ENCODE peak calls at places on chromosome 10, in nine cellular contexts. W is stomach, I is gastrocnemius medialis, T is body of pancreas, A is A549, H is transverse colon, V is heart left ventricle, L is uterus, R is prostate gland. P is an unnamed sample.

GRCh38 chr10:29804025-29804852 is 169.5 kb upstream of the SVIL start:
- DNase-seq in W (peak), I (peak), T (peak), A (peak), H (peak), V (no peak), L (peak), R (peak), P (peak)

GRCh38 chr10:17835688-17836087 is 26.5 kb downstream of the MRC1 start:
- DNase-seq in W (no peak), I (no peak), T (no peak), A (peak), H (no peak), V (no peak), L (no peak), R (no peak), P (no peak)

GRCh38 chr10:23439452-23439919 is 611 bp downstream of the OTUD1 start:
- DNase-seq in W (no peak), I (no peak), T (peak), A (peak), H (no peak), V (no peak), L (peak), R (peak), P (peak)

GRCh38 chr10:31595992-31596391 is 277.0 kb downstream of the ZEB1 start:
- DNase-seq in W (no peak), I (no peak), T (no peak), A (no peak), H (no peak), V (no peak), L (no peak), R (no peak), P (no peak)

GRCh38 chr10:89702121-89702480 is 711 bp downstream of the KIF20B start:
- DNase-seq in W (no peak), I (no peak), T (no peak), A (peak), H (no peak), V (no peak), L (no peak), R (no peak), P (no peak)

GRCh38 chr10:86663576-86664369 is 4.5 kb upstream of the LDB3 start:
- DNase-seq in W (no peak), I (peak), T (no peak), A (no peak), H (no peak), V (no peak), L (no peak), R (no peak), P (no peak)

GRCh38 chr10:60797200-60797599 is 18.9 kb downstream of the CDK1 start:
- DNase-seq in W (no peak), I (no peak), T (no peak), A (no peak), H (no peak), V (no peak), L (no peak), R (no peak), P (no peak)

GRCh38 chr10:52491246-52492000 is 177.3 kb downstream of the DKK1 start:
- DNase-seq in W (no peak), I (no peak), T (no peak), A (no peak), H (no peak), V (no peak), L (no peak), R (no peak), P (no peak)

GRCh38 chr10:131728829-131729228 is 172.0 kb upstream of the PPP2R2D start:
- DNase-seq in W (peak), I (no peak), T (no peak), A (no peak), H (no peak), V (no peak), L (no peak), R (no peak), P (no peak)

GRCh38 chr10:45646384-45647050 is 26.1 kb downstream of the ZFAND4 start:
- DNase-seq in W (no peak), I (no peak), T (no peak), A (no peak), H (no peak), V (no peak), L (no peak), R (no peak), P (no peak)

GRCh38 chr10:5442990-5443370 is 30.6 kb downstream of the NET1 start:
- DNase-seq in W (no peak), I (no peak), T (no peak), A (no peak), H (no peak), V (no peak), L (no peak), R (no peak), P (no peak)

GRCh38 chr10:116696919-116697318 is 45.4 kb downstream of the HSPA12A start:
- DNase-seq in W (no peak), I (no peak), T (no peak), A (no peak), H (no peak), V (no peak), L (no peak), R (no peak), P (no peak)

GRCh38 chr10:35056686-35057085 is 33.5 kb downstream of the CUL2 start:
- DNase-seq in W (no peak), I (no peak), T (no peak), A (no peak), H (no peak), V (no peak), L (no peak), R (no peak), P (no peak)

GRCh38 chr10:29297678-29298077 is 8.8 kb downstream of the LYZL1 start:
- DNase-seq in W (no peak), I (no peak), T (no peak), A (no peak), H (no peak), V (no peak), L (no peak), R (no peak), P (no peak)

GRCh38 chr10:120398180-120398579 is 58.8 kb upstream of the PLPP4 start:
- DNase-seq in W (no peak), I (no peak), T (no peak), A (no peak), H (no peak), V (no peak), L (no peak), R (no peak), P (no peak)

GRCh38 chr10:5282137-5282536 is 82.6 kb upstream of the UCN3 start:
- DNase-seq in W (no peak), I (no peak), T (no peak), A (no peak), H (no peak), V (no peak), L (no peak), R (no peak), P (no peak)

GRCh38 chr10:128898133-128898915 is 568.7 kb upstream of the MGMT start:
- DNase-seq in W (no peak), I (no peak), T (no peak), A (no peak), H (no peak), V (no peak), L (no peak), R (peak), P (no peak)

GRCh38 chr10:24820616-24821015 is 96.9 kb upstream of the ARHGAP21 start:
- DNase-seq in W (peak), I (no peak), T (peak), A (no peak), H (no peak), V (no peak), L (no peak), R (no peak), P (no peak)

GRCh38 chr10:36452851-36453250 is 672.5 kb upstream of the ANKRD30A start:
- DNase-seq in W (no peak), I (no peak), T (no peak), A (no peak), H (no peak), V (no peak), L (no peak), R (no peak), P (no peak)

GRCh38 chr10:43262902-43263466 is 3.9 kb downstream of the RASGEF1A start:
- DNase-seq in W (no peak), I (no peak), T (peak), A (no peak), H (no peak), V (no peak), L (no peak), R (no peak), P (peak)

GRCh38 chr10:116000151-116000550 is 272.9 kb downstream of the GFRA1 start:
- DNase-seq in W (no peak), I (no peak), T (no peak), A (no peak), H (no peak), V (no peak), L (no peak), R (no peak), P (no peak)

GRCh38 chr10:1550291-1550595 is 187.1 kb downstream of the ADARB2 start:
- DNase-seq in W (no peak), I (no peak), T (no peak), A (no peak), H (no peak), V (no peak), L (no peak), R (no peak), P (no peak)

GRCh38 chr10:72069751-72070501 is 18.4 kb downstream of the SPOCK2 start:
- DNase-seq in W (no peak), I (no peak), T (no peak), A (no peak), H (no peak), V (no peak), L (no peak), R (no peak), P (no peak)

GRCh38 chr10:105797234-105797890 is 1156.3 kb downstream of the SORCS3 start:
- DNase-seq in W (no peak), I (no peak), T (peak), A (peak), H (no peak), V (no peak), L (no peak), R (no peak), P (no peak)

GRCh38 chr10:8034666-8035640 is 19.5 kb upstream of the GATA3 start:
- DNase-seq in W (no peak), I (no peak), T (no peak), A (no peak), H (no peak), V (no peak), L (no peak), R (no peak), P (no peak)

DNA sequence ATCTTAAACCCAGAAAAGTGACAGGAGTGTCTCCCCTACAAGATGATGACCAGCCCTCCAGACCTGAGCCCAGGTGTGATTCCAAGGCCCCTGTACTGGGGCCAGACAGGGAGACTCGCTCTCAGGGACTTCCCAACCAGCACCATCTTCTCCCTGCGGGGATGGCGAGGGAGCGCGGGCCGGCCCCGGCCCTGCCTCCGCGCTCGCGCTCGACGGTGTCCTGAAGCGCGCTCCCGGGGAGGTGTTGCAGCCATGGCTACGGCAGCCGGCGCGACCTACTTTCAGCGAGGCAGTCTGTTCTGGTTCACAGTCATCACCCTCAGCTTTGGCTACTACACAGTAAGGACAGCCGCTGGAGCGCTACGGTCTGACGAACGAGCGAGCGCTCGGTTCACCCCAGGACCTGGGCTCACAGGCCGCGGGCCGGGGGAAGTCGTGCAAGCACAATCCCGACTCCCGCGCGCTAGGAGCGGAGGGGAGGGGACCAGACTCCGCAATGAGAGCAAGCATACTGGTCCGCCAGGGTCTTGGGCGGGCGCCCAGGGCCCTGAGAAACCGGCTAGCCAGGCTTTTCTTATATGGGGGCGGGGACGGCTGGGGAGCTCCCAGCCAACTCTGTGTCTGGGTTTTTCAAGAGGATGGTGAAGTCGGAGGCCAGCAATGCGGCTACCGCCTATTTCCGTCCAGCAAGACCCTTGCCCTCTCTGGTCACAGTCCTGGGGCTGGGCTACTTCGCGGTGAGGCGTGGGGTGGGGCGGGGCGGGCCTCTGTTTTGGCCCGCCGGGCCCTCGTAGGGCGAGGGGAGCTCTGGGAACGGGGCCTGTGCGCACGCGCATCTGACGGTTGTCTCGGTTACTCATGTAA is at the start of gene TMEM254:
- DNase-seq in W (peak), I (peak), T (peak), A (peak), H (peak), V (peak), L (peak), R (peak), P (peak)
- TF ChIP-seq POLR2A in W (no peak), I (peak), T (peak), A (peak), H (peak), V (no peak), L (no peak), R (no peak), P (peak)

GRCh38 chr10:90930971-90931841 is 10.3 kb upstream of the ANKRD1 start:
- DNase-seq in W (no peak), I (no peak), T (peak), A (peak), H (no peak), V (peak), L (peak), R (no peak), P (no peak)
- H3K4me3 ChIP-seq in W (no peak), I (no peak), T (no peak), A (no peak), H (no peak), V (no peak), L (no peak), R (no peak), P (no peak)

GRCh38 chr10:110916554-110917346 is 2.2 kb downstream of the BBIP1 start:
- DNase-seq in W (no peak), I (no peak), T (peak), A (no peak), H (no peak), V (no peak), L (no peak), R (peak), P (no peak)

GRCh38 chr10:110918269-110918632 is 729 bp downstream of the BBIP1 start:
- DNase-seq in W (peak), I (peak), T (peak), A (peak), H (peak), V (peak), L (peak), R (peak), P (peak)

GRCh38 chr10:110919971-110920881 is 822 bp downstream of the SHOC2 start:
- DNase-seq in W (no peak), I (peak), T (peak), A (no peak), H (peak), V (peak), L (peak), R (peak), P (peak)

GRCh38 chr10:110918633-110919348 is at the start of gene BBIP1:
- DNase-seq in W (no peak), I (no peak), T (no peak), A (peak), H (no peak), V (no peak), L (no peak), R (no peak), P (no peak)

DNA sequence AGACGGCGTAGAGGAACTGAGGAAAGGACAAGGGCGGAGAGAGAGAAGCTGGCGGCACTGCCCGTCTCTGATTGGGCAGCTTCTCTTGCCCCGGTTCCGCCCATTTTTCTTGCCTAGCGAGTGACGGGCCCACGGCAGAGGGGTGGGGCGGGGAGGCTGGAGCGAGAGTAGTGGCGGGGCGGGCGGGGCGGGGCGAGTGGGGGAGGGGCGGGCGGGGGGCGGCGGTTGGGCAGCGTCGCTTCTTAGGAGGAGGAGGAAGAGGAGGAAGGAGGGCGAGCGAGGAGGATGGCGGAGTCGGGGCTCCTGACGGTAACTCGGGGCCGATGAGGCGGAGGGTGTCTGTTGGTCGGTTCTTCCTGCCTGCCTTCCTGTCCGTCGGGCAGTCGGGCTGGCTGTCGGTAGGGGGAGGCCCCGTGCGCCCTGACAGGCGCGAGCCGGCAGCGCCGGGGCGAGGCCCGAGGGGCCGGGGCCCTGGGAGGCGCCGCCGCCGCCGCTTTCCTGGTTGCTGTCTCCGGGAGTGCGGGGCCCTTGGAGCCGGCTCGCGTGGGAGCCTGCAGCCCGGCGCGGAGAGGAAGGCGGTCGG is at the start of gene SHOC2:
- DNase-seq in W (peak), I (peak), T (peak), A (peak), H (peak), V (peak), L (peak), R (peak), P (peak)
- TF ChIP-seq POLR2A in W (peak), I (peak), T (no peak), A (peak), H (peak), V (peak), L (peak), R (peak), P (no peak)

DNA sequence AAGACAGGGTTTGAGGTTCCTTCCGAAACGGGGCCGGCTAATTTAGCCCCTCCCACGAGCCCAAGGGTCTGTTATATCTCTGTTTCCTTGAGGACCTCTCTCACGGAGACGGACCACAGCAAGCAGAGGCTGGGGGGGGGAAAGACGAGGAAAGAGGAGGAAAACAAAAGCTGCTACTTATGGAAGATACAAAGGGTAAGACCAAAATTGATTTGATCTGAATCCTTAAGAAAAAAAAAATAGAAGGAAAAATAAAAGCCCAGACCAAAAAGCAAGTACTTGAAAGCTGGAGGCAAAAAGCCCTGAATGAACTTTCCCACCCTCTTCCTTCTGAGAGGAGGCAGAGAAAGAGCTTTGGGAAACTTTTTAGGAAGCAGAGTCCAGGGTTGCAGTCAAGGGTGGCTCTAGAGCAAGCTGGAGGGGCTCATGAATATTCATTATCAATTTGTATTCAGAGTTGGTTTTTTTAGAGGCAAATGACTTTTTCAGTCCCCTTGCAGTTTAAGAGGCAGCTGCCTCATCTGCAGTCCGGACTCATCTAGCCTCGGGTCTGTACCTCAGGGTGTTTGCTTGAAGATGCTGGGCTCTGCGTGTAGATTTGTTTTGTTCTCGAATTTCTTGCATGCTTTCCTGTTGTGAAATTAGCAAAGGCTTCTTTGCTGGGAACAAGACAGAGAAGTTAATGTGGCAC is at the start of gene ENTPD1:
- DNase-seq in W (no peak), I (no peak), T (no peak), A (no peak), H (peak), V (no peak), L (no peak), R (no peak), P (peak)
- H3K4me3 ChIP-seq in W (peak), I (peak), T (no peak), A (peak), H (peak), V (peak), L (peak), R (peak), P (peak)

GRCh38 chr10:84138478-84139125 is 707 bp upstream of the GHITM start:
- DNase-seq in W (peak), I (no peak), T (no peak), A (peak), H (peak), V (peak), L (peak), R (no peak), P (peak)

GRCh38 chr10:84135836-84136235 is 3.5 kb upstream of the GHITM start:
- DNase-seq in W (no peak), I (no peak), T (no peak), A (no peak), H (no peak), V (no peak), L (no peak), R (no peak), P (no peak)

GRCh38 chr10:84140036-84140379 is 699 bp downstream of the GHITM start:
- DNase-seq in W (no peak), I (peak), T (peak), A (no peak), H (no peak), V (peak), L (peak), R (no peak), P (no peak)

DNA sequence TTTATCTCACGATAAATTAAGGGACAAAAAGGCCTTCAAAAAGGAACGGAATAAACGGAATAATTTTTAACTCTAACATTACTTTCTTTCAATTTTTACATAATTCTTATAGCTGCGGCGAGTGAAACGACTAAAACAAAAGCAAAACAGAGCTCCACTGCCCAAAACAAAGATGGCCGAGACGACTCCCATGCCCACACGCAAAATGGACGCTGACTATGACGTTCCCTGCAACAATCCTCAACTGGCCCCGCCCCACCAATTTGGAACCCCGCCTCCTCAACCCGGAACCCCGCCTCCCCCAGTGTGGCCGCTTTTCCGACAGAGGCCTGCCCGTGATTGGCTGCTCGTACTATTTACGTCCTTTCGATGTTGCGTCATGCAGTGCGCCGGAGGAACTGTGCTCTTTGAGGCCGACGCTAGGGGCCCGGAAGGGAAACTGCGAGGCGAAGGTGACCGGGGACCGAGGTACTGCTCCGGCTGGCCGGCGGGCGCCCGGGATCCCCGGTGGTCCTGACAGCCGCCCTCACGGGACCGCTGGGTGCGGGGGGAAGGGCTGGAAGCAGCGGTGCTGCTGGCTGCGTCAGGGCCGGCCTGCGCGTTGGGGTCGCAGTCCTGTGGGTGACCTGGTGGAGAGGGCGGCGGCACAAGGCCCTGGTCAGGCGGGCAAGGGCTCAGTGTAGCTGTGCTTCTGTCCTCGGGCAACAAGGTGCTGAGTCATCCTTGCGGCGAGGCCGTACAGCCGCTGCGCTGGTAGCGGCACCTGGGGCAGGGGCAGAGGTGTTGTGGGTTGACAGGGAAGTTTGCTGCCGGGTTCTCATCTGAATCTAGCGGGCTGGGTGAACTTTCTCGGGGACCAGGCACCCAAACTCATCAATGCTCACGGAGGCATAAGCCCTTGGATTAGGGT is at the start of gene GHITM:
- DNase-seq in W (peak), I (peak), T (peak), A (peak), H (peak), V (peak), L (peak), R (peak), P (peak)
- TF ChIP-seq POLR2A in W (peak), I (peak), T (peak), A (peak), H (peak), V (peak), L (peak), R (peak), P (peak)